ENCODE peak calls at places on chromosomes 11 and 22, in ten cellular contexts. One of them, this sample, is unnamed.

GRCh38 chr22:49544286-49544685 is 283.4 kb downstream of the BRD1 start:
- DNase-seq in NB4: no peak
- DNase-seq in transverse colon: no peak
- DNase-seq in fibroblast of pulmonary artery: no peak
- DNase-seq in Calu3: no peak
- DNase-seq in coronary artery: no peak
- DNase-seq in HCT116: no peak
- DNase-seq in neural crest cell: no peak
- DNase-seq in fibroblast of the aortic adventitia: no peak
- DNase-seq in H9: no peak
- DNase-seq in this sample: no peak

GRCh38 chr22:19350947-19351346 is 59.4 kb upstream of the CLTCL1 start:
- DNase-seq in NB4: no peak
- DNase-seq in transverse colon: no peak
- DNase-seq in fibroblast of pulmonary artery: no peak
- DNase-seq in Calu3: no peak
- DNase-seq in coronary artery: no peak
- DNase-seq in HCT116: no peak
- DNase-seq in neural crest cell: no peak
- DNase-seq in fibroblast of the aortic adventitia: no peak
- DNase-seq in H9: no peak
- DNase-seq in this sample: no peak

GRCh38 chr11:72684236-72684912 is 10.2 kb upstream of the PDE2A start:
- DNase-seq in NB4: peak; percentile 64
- DNase-seq in transverse colon: peak; percentile 58
- DNase-seq in fibroblast of pulmonary artery: peak; percentile 57
- DNase-seq in Calu3: peak; percentile 81
- DNase-seq in coronary artery: peak; percentile 83
- DNase-seq in HCT116: peak; percentile 44
- DNase-seq in neural crest cell: peak; percentile 46
- DNase-seq in fibroblast of the aortic adventitia: peak; percentile 60
- DNase-seq in H9: peak; percentile 71
- DNase-seq in this sample: peak; percentile 43

GRCh38 chr11:129998905-129999304 is 3.7 kb downstream of the PRDM10 start:
- DNase-seq in NB4: no peak
- DNase-seq in transverse colon: no peak
- DNase-seq in fibroblast of pulmonary artery: no peak
- DNase-seq in Calu3: no peak
- DNase-seq in coronary artery: no peak
- DNase-seq in HCT116: no peak
- DNase-seq in neural crest cell: no peak
- DNase-seq in fibroblast of the aortic adventitia: no peak
- DNase-seq in H9: no peak
- DNase-seq in this sample: no peak

GRCh38 chr22:40237241-40237640 is 59.5 kb downstream of the TNRC6B start:
- DNase-seq in NB4: no peak
- DNase-seq in transverse colon: no peak
- DNase-seq in fibroblast of pulmonary artery: no peak
- DNase-seq in Calu3: no peak
- DNase-seq in coronary artery: no peak
- DNase-seq in HCT116: no peak
- DNase-seq in neural crest cell: no peak
- DNase-seq in fibroblast of the aortic adventitia: no peak
- DNase-seq in H9: peak; percentile 17
- DNase-seq in this sample: no peak

GRCh38 chr22:44399196-44399837 is 86.6 kb upstream of the SHISAL1 start:
- DNase-seq in NB4: no peak
- DNase-seq in transverse colon: peak; percentile 1
- DNase-seq in fibroblast of pulmonary artery: no peak
- DNase-seq in Calu3: no peak
- DNase-seq in coronary artery: peak; percentile 11
- DNase-seq in HCT116: no peak
- DNase-seq in neural crest cell: no peak
- DNase-seq in fibroblast of the aortic adventitia: no peak
- DNase-seq in H9: peak; percentile 15
- DNase-seq in this sample: no peak

GRCh38 chr11:119378851-119379465 is 2.5 kb downstream of the USP2 start:
- DNase-seq in NB4: no peak
- DNase-seq in transverse colon: no peak
- DNase-seq in fibroblast of pulmonary artery: no peak
- DNase-seq in Calu3: no peak
- DNase-seq in coronary artery: no peak
- DNase-seq in HCT116: no peak
- DNase-seq in neural crest cell: no peak
- DNase-seq in fibroblast of the aortic adventitia: no peak
- DNase-seq in H9: no peak
- DNase-seq in this sample: no peak

GRCh38 chr11:120196857-120197253 is 14.0 kb upstream of the OAF start:
- DNase-seq in NB4: no peak
- DNase-seq in transverse colon: no peak
- DNase-seq in fibroblast of pulmonary artery: no peak
- DNase-seq in Calu3: no peak
- DNase-seq in coronary artery: no peak
- DNase-seq in HCT116: no peak
- DNase-seq in neural crest cell: no peak
- DNase-seq in fibroblast of the aortic adventitia: no peak
- DNase-seq in H9: no peak
- DNase-seq in this sample: no peak

GRCh38 chr11:90805172-90805571 is 582.3 kb upstream of the CHORDC1 start:
- DNase-seq in NB4: no peak
- DNase-seq in transverse colon: no peak
- DNase-seq in fibroblast of pulmonary artery: no peak
- DNase-seq in Calu3: no peak
- DNase-seq in coronary artery: no peak
- DNase-seq in HCT116: no peak
- DNase-seq in neural crest cell: no peak
- DNase-seq in fibroblast of the aortic adventitia: no peak
- DNase-seq in H9: no peak
- DNase-seq in this sample: no peak

GRCh38 chr11:79973701-79974626 is 533.1 kb upstream of the TENM4 start:
- DNase-seq in NB4: no peak
- DNase-seq in transverse colon: no peak
- DNase-seq in fibroblast of pulmonary artery: no peak
- DNase-seq in Calu3: no peak
- DNase-seq in coronary artery: no peak
- DNase-seq in HCT116: no peak
- DNase-seq in neural crest cell: no peak
- DNase-seq in fibroblast of the aortic adventitia: no peak
- DNase-seq in H9: peak; percentile 60
- DNase-seq in this sample: no peak

GRCh38 chr22:40728731-40729189 is 49.5 kb downstream of the MCHR1 start:
- DNase-seq in NB4: no peak
- DNase-seq in transverse colon: peak; percentile 54
- DNase-seq in fibroblast of pulmonary artery: peak; percentile 36
- DNase-seq in Calu3: no peak
- DNase-seq in coronary artery: no peak
- DNase-seq in HCT116: no peak
- DNase-seq in neural crest cell: no peak
- DNase-seq in fibroblast of the aortic adventitia: peak; percentile 37
- DNase-seq in H9: no peak
- DNase-seq in this sample: no peak

GRCh38 chr11:109939176-109939810 is 153.9 kb upstream of the ZC3H12C start:
- DNase-seq in NB4: peak; percentile 56
- DNase-seq in transverse colon: peak; percentile 11
- DNase-seq in fibroblast of pulmonary artery: peak; percentile 90
- DNase-seq in Calu3: peak; percentile 21
- DNase-seq in coronary artery: no peak
- DNase-seq in HCT116: peak; percentile 85
- DNase-seq in neural crest cell: no peak
- DNase-seq in fibroblast of the aortic adventitia: peak; percentile 89
- DNase-seq in H9: no peak
- DNase-seq in this sample: no peak

GRCh38 chr22:43622886-43623285 is 189.2 kb downstream of the EFCAB6 start:
- DNase-seq in NB4: no peak
- DNase-seq in transverse colon: no peak
- DNase-seq in fibroblast of pulmonary artery: no peak
- DNase-seq in Calu3: no peak
- DNase-seq in coronary artery: no peak
- DNase-seq in HCT116: no peak
- DNase-seq in neural crest cell: no peak
- DNase-seq in fibroblast of the aortic adventitia: no peak
- DNase-seq in H9: no peak
- DNase-seq in this sample: no peak

GRCh38 chr11:69316941-69317340 is 23.0 kb downstream of the MYEOV start:
- DNase-seq in NB4: no peak
- DNase-seq in transverse colon: no peak
- DNase-seq in fibroblast of pulmonary artery: no peak
- DNase-seq in Calu3: no peak
- DNase-seq in coronary artery: no peak
- DNase-seq in HCT116: no peak
- DNase-seq in neural crest cell: no peak
- DNase-seq in fibroblast of the aortic adventitia: no peak
- DNase-seq in H9: no peak
- DNase-seq in this sample: no peak

GRCh38 chr22:32830473-32830872 is 29.0 kb downstream of the TIMP3 start:
- DNase-seq in NB4: no peak
- DNase-seq in transverse colon: no peak
- DNase-seq in fibroblast of pulmonary artery: no peak
- DNase-seq in Calu3: no peak
- DNase-seq in coronary artery: no peak
- DNase-seq in HCT116: no peak
- DNase-seq in neural crest cell: peak; percentile 16
- DNase-seq in fibroblast of the aortic adventitia: no peak
- DNase-seq in H9: peak; percentile 38
- DNase-seq in this sample: no peak

GRCh38 chr11:39221739-39222138 is 2237.7 kb downstream of the LRRC4C start:
- DNase-seq in NB4: no peak
- DNase-seq in transverse colon: no peak
- DNase-seq in fibroblast of pulmonary artery: no peak
- DNase-seq in Calu3: no peak
- DNase-seq in coronary artery: no peak
- DNase-seq in HCT116: no peak
- DNase-seq in neural crest cell: no peak
- DNase-seq in fibroblast of the aortic adventitia: no peak
- DNase-seq in H9: no peak
- DNase-seq in this sample: no peak

DNA sequence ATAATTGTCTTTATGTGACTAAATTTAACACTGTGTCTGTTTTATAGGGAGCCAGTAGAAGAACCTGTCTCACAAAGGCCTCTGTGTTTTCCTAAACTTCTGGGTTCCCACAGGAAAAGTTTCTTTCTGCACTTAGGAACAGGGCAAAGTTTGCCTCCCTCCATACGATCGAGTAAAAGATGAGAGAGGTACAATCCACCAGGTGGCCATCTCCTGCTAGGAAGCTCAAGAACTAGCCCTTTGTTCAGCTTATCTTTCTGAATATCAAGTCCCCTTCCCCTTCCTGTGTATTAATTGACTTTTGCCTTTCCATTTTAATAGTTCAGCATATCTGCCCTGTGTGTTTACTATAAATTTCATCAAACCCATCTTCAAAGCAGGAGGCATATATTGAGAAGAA is 18.0 kb downstream of the CSNK2A3 start:
- DNase-seq in NB4: no peak
- DNase-seq in transverse colon: no peak
- DNase-seq in fibroblast of pulmonary artery: no peak
- DNase-seq in Calu3: no peak
- DNase-seq in coronary artery: no peak
- DNase-seq in HCT116: no peak
- DNase-seq in neural crest cell: no peak
- DNase-seq in fibroblast of the aortic adventitia: no peak
- DNase-seq in H9: no peak
- DNase-seq in this sample: no peak
- TF ChIP-seq CTCF in NB4: no peak
- TF ChIP-seq CTCF in transverse colon: no peak
- TF ChIP-seq CTCF in fibroblast of pulmonary artery: no peak
- TF ChIP-seq CTCF in Calu3: no peak
- TF ChIP-seq CTCF in coronary artery: no peak
- TF ChIP-seq CTCF in HCT116: no peak
- TF ChIP-seq CTCF in neural crest cell: no peak
- TF ChIP-seq CTCF in fibroblast of the aortic adventitia: no peak
- TF ChIP-seq CTCF in H9: peak; percentile 35
- TF ChIP-seq CTCF in this sample: no peak

DNA sequence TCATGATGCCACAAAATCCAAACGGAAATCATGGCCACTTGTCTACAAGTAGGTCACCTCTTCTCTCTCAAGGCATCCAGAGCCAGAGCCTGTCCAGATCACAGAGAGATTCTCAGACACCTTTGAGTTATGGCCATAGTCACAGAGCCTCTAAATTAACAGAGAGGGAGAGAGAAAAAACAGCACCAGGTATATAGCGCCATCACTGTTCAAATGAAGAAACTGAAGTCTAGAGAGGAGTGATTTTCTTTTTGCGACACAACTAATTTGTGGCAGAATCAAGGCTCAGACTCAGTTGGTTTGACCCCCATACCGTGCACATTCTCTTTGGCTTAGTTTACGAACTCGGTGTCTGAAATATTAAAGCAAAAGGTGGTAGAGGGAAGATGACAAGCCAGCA is 512.9 kb downstream of the NTM start:
- DNase-seq in NB4: no peak
- DNase-seq in transverse colon: no peak
- DNase-seq in fibroblast of pulmonary artery: no peak
- DNase-seq in Calu3: no peak
- DNase-seq in coronary artery: no peak
- DNase-seq in HCT116: no peak
- DNase-seq in neural crest cell: no peak
- DNase-seq in fibroblast of the aortic adventitia: no peak
- DNase-seq in H9: no peak
- DNase-seq in this sample: no peak
- TF ChIP-seq CTCF in NB4: no peak
- TF ChIP-seq CTCF in transverse colon: no peak
- TF ChIP-seq CTCF in fibroblast of pulmonary artery: no peak
- TF ChIP-seq CTCF in Calu3: no peak
- TF ChIP-seq CTCF in coronary artery: no peak
- TF ChIP-seq CTCF in HCT116: no peak
- TF ChIP-seq CTCF in neural crest cell: no peak
- TF ChIP-seq CTCF in fibroblast of the aortic adventitia: no peak
- TF ChIP-seq CTCF in H9: peak; percentile 70
- TF ChIP-seq CTCF in this sample: no peak

GRCh38 chr11:47007579-47007978 is 71.0 kb downstream of the CSTPP1 start:
- DNase-seq in NB4: no peak
- DNase-seq in transverse colon: no peak
- DNase-seq in fibroblast of pulmonary artery: no peak
- DNase-seq in Calu3: no peak
- DNase-seq in coronary artery: no peak
- DNase-seq in HCT116: no peak
- DNase-seq in neural crest cell: no peak
- DNase-seq in fibroblast of the aortic adventitia: peak; percentile 41
- DNase-seq in H9: no peak
- DNase-seq in this sample: no peak
- TF ChIP-seq CTCF in NB4: no peak
- TF ChIP-seq CTCF in transverse colon: no peak
- TF ChIP-seq CTCF in fibroblast of pulmonary artery: no peak
- TF ChIP-seq CTCF in Calu3: no peak
- TF ChIP-seq CTCF in coronary artery: no peak
- TF ChIP-seq CTCF in HCT116: no peak
- TF ChIP-seq CTCF in neural crest cell: no peak
- TF ChIP-seq CTCF in fibroblast of the aortic adventitia: no peak
- TF ChIP-seq CTCF in H9: no peak
- TF ChIP-seq CTCF in this sample: no peak

GRCh38 chr11:102451693-102452460 is 688 bp downstream of the TMEM123 start:
- DNase-seq in NB4: peak; percentile 87
- DNase-seq in transverse colon: peak; percentile 82
- DNase-seq in fibroblast of pulmonary artery: peak; percentile 35
- DNase-seq in Calu3: peak; percentile 49
- DNase-seq in coronary artery: no peak
- DNase-seq in HCT116: no peak
- DNase-seq in neural crest cell: peak; percentile 41
- DNase-seq in fibroblast of the aortic adventitia: peak; percentile 42
- DNase-seq in H9: peak; percentile 56
- DNase-seq in this sample: peak; percentile 48
- TF ChIP-seq CTCF in NB4: peak; percentile 8
- TF ChIP-seq CTCF in transverse colon: no peak
- TF ChIP-seq CTCF in fibroblast of pulmonary artery: no peak
- TF ChIP-seq CTCF in Calu3: no peak
- TF ChIP-seq CTCF in coronary artery: no peak
- TF ChIP-seq CTCF in HCT116: no peak
- TF ChIP-seq CTCF in neural crest cell: no peak
- TF ChIP-seq CTCF in fibroblast of the aortic adventitia: no peak
- TF ChIP-seq CTCF in H9: no peak
- TF ChIP-seq CTCF in this sample: peak; percentile 25

This sample was measured in progenitor cell of endocrine pancreas.